ENCODE peak calls at places on chromosomes 3 and 15, in four cellular contexts. V is progenitor cell of endocrine pancreas, B is GM06990, R is IMR-90. G is an unnamed sample.

GRCh38 chr3:113531826-113532697 is at the start of gene SIDT1:
- DNase-seq in V (no peak), B (peak), R (no peak), G (peak)

GRCh38 chr3:179768080-179768479 is 115.2 kb downstream of the USP13 start:
- DNase-seq in V (peak), B (no peak), R (peak), G (peak)

GRCh38 chr3:28326458-28326926 is 22.0 kb upstream of the ZCWPW2 start:
- DNase-seq in V (no peak), B (peak), R (peak), G (no peak)

GRCh38 chr3:189756651-189757078 is 125.5 kb downstream of the TP63 start:
- DNase-seq in V (no peak), B (peak), R (no peak), G (no peak)

GRCh38 chr3:47244531-47245100 is 38.0 kb downstream of the KIF9 start:
- DNase-seq in V (no peak), B (no peak), R (no peak), G (no peak)

GRCh38 chr3:12875857-12876451 is 34.6 kb upstream of the RPL32 start:
- DNase-seq in V (peak), B (no peak), R (no peak), G (peak)

GRCh38 chr15:40489274-40490175 is 18.7 kb downstream of the CHST14 start:
- DNase-seq in V (no peak), B (no peak), R (no peak), G (peak)

GRCh38 chr15:45139770-45140169 is 10.0 kb downstream of the DUOX1 start:
- DNase-seq in V (no peak), B (no peak), R (no peak), G (no peak)

GRCh38 chr3:113730550-113730949 is 15.5 kb downstream of the NAA50 start:
- DNase-seq in V (no peak), B (no peak), R (no peak), G (no peak)

DNA sequence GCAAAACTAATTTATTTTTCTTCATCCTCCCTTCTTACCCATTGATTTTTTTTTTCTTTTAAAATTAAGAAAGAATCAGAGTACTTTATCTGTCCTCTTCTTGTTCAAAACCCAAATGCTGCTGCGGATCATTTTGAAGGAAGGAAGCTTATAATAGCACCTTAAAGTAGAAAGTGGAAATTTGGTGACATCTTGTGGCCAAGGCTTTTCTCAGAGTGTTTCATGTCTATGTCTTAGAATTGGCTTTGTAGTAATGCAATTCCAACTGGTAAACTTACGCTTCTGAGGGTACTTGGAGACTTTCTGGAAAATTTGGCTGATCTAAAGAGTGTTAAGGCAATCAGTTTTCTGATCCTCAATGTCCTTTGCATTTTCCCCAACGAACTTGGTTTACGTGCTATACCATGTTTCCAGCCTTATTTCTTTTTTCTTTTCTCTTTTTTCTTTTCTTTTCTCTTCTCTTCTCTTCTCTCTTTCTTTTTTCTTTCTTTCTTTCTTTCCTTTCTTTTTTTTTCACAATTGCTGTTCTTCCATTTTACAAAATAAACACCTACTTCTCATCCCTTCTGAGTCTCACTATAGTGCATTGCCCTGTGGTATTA is 30.7 kb downstream of the C3orf38 start:
- DNase-seq in V (no peak), B (peak), R (peak), G (peak)
- TF ChIP-seq CTCF in V (peak), B (peak), R (peak), G (peak)

GRCh38 chr3:53196575-53197407 is 35.8 kb downstream of the PRKCD start:
- DNase-seq in V (no peak), B (peak), R (peak), G (peak)
- TF ChIP-seq CTCF in V (no peak), B (peak), R (peak), G (no peak)

GRCh38 chr3:67819447-67819846 is 165.0 kb upstream of the SUCLG2 start:
- DNase-seq in V (no peak), B (no peak), R (no peak), G (no peak)
- TF ChIP-seq CTCF in V (peak), B (peak), R (no peak), G (peak)

GRCh38 chr3:49414753-49415152 is 2.5 kb downstream of the TCTA start:
- DNase-seq in V (no peak), B (no peak), R (no peak), G (no peak)

GRCh38 chr3:49411968-49412631 is at the start of the genes RHOA and TCTA:
- DNase-seq in V (peak), B (peak), R (peak), G (peak)

GRCh38 chr3:49412632-49413337 is 562 bp downstream of the TCTA start:
- DNase-seq in V (no peak), B (no peak), R (no peak), G (no peak)

GRCh38 chr3:49411550-49411967 is 217 bp downstream of the RHOA start:
- DNase-seq in V (peak), B (no peak), R (no peak), G (no peak)

DNA sequence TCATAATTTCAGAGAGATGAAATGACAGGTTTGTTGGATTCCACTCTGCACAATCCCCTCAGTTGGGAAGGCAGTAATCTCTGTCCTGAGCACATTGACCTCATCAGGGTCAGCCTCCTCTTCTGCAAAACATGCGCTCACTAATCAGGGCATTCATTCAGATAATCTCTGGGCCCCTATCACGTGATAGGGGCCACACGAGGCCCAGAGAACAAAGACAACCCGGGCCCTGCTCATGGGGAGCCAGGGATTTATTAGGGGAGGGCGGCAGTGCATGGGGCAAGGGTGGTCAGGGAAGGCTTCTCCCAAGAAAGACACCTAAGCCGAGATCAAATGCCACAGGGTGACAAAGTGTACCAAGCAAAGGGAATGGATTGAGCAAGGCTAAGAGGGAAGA is 1.1 kb downstream of the TCTA start:
- DNase-seq in V (no peak), B (no peak), R (no peak), G (no peak)
- TF ChIP-seq CTCF in V (no peak), B (no peak), R (no peak), G (no peak)

GRCh38 chr3:194984026-194984425 is 286.9 kb downstream of the XXYLT1 start:
- DNase-seq in V (no peak), B (no peak), R (no peak), G (no peak)

GRCh38 chr3:194986208-194987043 is 284.5 kb downstream of the XXYLT1 start:
- DNase-seq in V (no peak), B (no peak), R (no peak), G (no peak)

GRCh38 chr3:194983620-194984019 is 287.3 kb downstream of the XXYLT1 start:
- DNase-seq in V (no peak), B (no peak), R (no peak), G (no peak)

GRCh38 chr3:194984624-194985023 is 286.3 kb downstream of the XXYLT1 start:
- DNase-seq in V (no peak), B (no peak), R (no peak), G (no peak)

DNA sequence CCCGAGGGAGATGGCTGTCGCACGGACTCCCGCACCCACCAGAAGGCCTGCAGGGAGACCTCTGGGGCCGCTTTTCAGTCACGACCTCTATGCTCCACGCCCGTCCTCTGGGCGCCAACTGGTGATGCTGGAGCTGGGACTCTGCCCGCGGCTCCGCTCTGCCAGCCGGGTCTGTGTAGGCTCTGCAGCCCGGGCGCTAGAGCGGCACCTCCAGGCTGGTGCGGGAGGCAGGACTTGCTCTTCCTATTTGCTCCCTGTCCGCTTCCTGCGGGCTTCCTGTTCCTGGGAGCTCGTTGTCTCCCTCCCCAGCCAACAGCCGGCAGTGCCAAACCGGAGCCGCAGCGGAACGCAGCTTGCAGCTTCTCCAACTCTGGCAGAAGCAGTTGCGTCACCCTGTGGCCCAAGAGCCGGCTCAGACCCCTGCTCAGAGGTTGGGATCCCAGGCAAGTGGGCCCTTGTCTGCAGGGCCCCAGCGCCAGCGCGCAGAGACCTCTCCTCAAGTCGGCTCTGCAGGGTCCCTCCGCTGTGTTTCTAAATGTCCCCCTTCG is 285.9 kb downstream of the XXYLT1 start:
- DNase-seq in V (no peak), B (no peak), R (peak), G (peak)
- TF ChIP-seq CTCF in V (peak), B (no peak), R (peak), G (peak)

GRCh38 chr15:98583758-98584157 is 64.6 kb upstream of the IGF1R start:
- DNase-seq in V (no peak), B (no peak), R (no peak), G (no peak)

GRCh38 chr15:98580577-98580976 is 67.8 kb upstream of the IGF1R start:
- DNase-seq in V (no peak), B (no peak), R (no peak), G (no peak)

GRCh38 chr15:98586066-98586465 is 62.3 kb upstream of the IGF1R start:
- DNase-seq in V (no peak), B (no peak), R (no peak), G (no peak)

GRCh38 chr15:98582900-98583554 is 65.3 kb upstream of the IGF1R start:
- DNase-seq in V (no peak), B (no peak), R (no peak), G (no peak)

DNA sequence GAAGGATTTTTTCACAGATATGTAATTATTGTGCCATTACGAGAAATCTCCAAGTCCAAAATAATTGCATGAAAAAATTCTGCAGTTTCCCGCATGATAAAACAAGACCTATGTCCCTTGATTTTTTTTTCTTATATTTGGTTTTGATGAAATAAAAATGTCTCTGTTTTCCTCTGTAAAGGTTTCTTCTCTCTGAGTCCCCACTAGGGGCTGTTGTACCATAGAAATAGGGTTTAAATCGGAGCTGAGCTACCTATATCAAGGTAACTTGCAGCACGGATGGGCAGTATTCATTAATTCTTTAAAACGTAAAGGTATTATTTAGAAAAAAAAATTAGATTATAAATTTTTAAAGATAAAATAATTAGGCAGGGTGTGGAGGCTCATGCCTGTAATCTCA is 66.6 kb upstream of the IGF1R start:
- DNase-seq in V (no peak), B (no peak), R (no peak), G (no peak)
- TF ChIP-seq CTCF in V (peak), B (peak), R (no peak), G (no peak)

G was measured in fibroblast of villous mesenchyme.